ENCODE peak calls at places on chromosomes 3 and 15, in seven cellular contexts. One of them, this sample, is unnamed.

GRCh38 chr3:188362405-188362831 is 208.5 kb downstream of the LPP start:
- DNase-seq in Caco-2: no peak
- DNase-seq in HFF-Myc: peak
- DNase-seq in activated CD4-positive, alpha-beta T cell treated with anti-CD3 and anti-CD28 coated beads, Interleukin-2, amount 10 ng/mL, durations not matched to agents 7 days and 5 days: no peak
- DNase-seq in stromal cell of bone marrow: no peak
- DNase-seq in neuronal stem cell: no peak
- DNase-seq in SW480: peak
- DNase-seq in this sample: peak

GRCh38 chr3:130839815-130840214 is 54.1 kb upstream of the ATP2C1 start:
- DNase-seq in stromal cell of bone marrow: no peak
- DNase-seq in activated CD4-positive, alpha-beta T cell treated with anti-CD3 and anti-CD28 coated beads, Interleukin-2, amount 10 ng/mL, durations not matched to agents 7 days and 5 days: no peak
- DNase-seq in HFF-Myc: no peak
- DNase-seq in Caco-2: no peak
- DNase-seq in SW480: no peak
- DNase-seq in neuronal stem cell: no peak
- DNase-seq in this sample: no peak

GRCh38 chr15:22967084-22967770 is 12.9 kb downstream of the CYFIP1 start:
- DNase-seq in HFF-Myc: no peak
- DNase-seq in SW480: no peak
- DNase-seq in activated CD4-positive, alpha-beta T cell treated with anti-CD3 and anti-CD28 coated beads, Interleukin-2, amount 10 ng/mL, durations not matched to agents 7 days and 5 days: no peak
- DNase-seq in neuronal stem cell: no peak
- DNase-seq in Caco-2: no peak
- DNase-seq in stromal cell of bone marrow: no peak
- DNase-seq in this sample: no peak

GRCh38 chr15:42375252-42375651 is 16.0 kb downstream of the CAPN3 start:
- DNase-seq in activated CD4-positive, alpha-beta T cell treated with anti-CD3 and anti-CD28 coated beads, Interleukin-2, amount 10 ng/mL, durations not matched to agents 7 days and 5 days: no peak
- DNase-seq in stromal cell of bone marrow: no peak
- DNase-seq in neuronal stem cell: no peak
- DNase-seq in Caco-2: no peak
- DNase-seq in SW480: no peak
- DNase-seq in HFF-Myc: no peak
- DNase-seq in this sample: no peak

GRCh38 chr15:101579766-101580165 is 72.4 kb downstream of the TM2D3 start:
- DNase-seq in activated CD4-positive, alpha-beta T cell treated with anti-CD3 and anti-CD28 coated beads, Interleukin-2, amount 10 ng/mL, durations not matched to agents 7 days and 5 days: no peak
- DNase-seq in Caco-2: no peak
- DNase-seq in stromal cell of bone marrow: no peak
- DNase-seq in HFF-Myc: no peak
- DNase-seq in SW480: peak
- DNase-seq in neuronal stem cell: no peak
- DNase-seq in this sample: no peak

GRCh38 chr15:95086543-95087252 is 855.3 kb downstream of the MCTP2 start:
- DNase-seq in SW480: peak
- DNase-seq in Caco-2: no peak
- DNase-seq in stromal cell of bone marrow: peak
- DNase-seq in neuronal stem cell: no peak
- DNase-seq in HFF-Myc: peak
- DNase-seq in activated CD4-positive, alpha-beta T cell treated with anti-CD3 and anti-CD28 coated beads, Interleukin-2, amount 10 ng/mL, durations not matched to agents 7 days and 5 days: no peak
- DNase-seq in this sample: peak

GRCh38 chr3:186882881-186883685 is 40.6 kb downstream of the ADIPOQ start:
- DNase-seq in SW480: peak
- DNase-seq in activated CD4-positive, alpha-beta T cell treated with anti-CD3 and anti-CD28 coated beads, Interleukin-2, amount 10 ng/mL, durations not matched to agents 7 days and 5 days: no peak
- DNase-seq in HFF-Myc: peak
- DNase-seq in Caco-2: no peak
- DNase-seq in stromal cell of bone marrow: peak
- DNase-seq in neuronal stem cell: no peak
- DNase-seq in this sample: peak

GRCh38 chr15:91867581-91868026 is 14.1 kb downstream of the SLCO3A1 start:
- DNase-seq in neuronal stem cell: no peak
- DNase-seq in stromal cell of bone marrow: peak
- DNase-seq in Caco-2: no peak
- DNase-seq in HFF-Myc: no peak
- DNase-seq in SW480: peak
- DNase-seq in activated CD4-positive, alpha-beta T cell treated with anti-CD3 and anti-CD28 coated beads, Interleukin-2, amount 10 ng/mL, durations not matched to agents 7 days and 5 days: no peak
- DNase-seq in this sample: no peak

GRCh38 chr15:65412556-65412955 is 10.2 kb downstream of the IGDCC4 start:
- DNase-seq in stromal cell of bone marrow: no peak
- DNase-seq in Caco-2: no peak
- DNase-seq in SW480: no peak
- DNase-seq in neuronal stem cell: no peak
- DNase-seq in activated CD4-positive, alpha-beta T cell treated with anti-CD3 and anti-CD28 coated beads, Interleukin-2, amount 10 ng/mL, durations not matched to agents 7 days and 5 days: no peak
- DNase-seq in HFF-Myc: no peak
- DNase-seq in this sample: no peak

GRCh38 chr15:85168642-85169173 is 187.1 kb downstream of the PDE8A start:
- DNase-seq in SW480: peak
- DNase-seq in HFF-Myc: no peak
- DNase-seq in Caco-2: peak
- DNase-seq in stromal cell of bone marrow: no peak
- DNase-seq in neuronal stem cell: peak
- DNase-seq in activated CD4-positive, alpha-beta T cell treated with anti-CD3 and anti-CD28 coated beads, Interleukin-2, amount 10 ng/mL, durations not matched to agents 7 days and 5 days: peak
- DNase-seq in this sample: no peak

GRCh38 chr3:134365766-134366065 is 8.5 kb downstream of the AMOTL2 start:
- DNase-seq in neuronal stem cell: no peak
- DNase-seq in stromal cell of bone marrow: no peak
- DNase-seq in SW480: no peak
- DNase-seq in HFF-Myc: no peak
- DNase-seq in Caco-2: no peak
- DNase-seq in activated CD4-positive, alpha-beta T cell treated with anti-CD3 and anti-CD28 coated beads, Interleukin-2, amount 10 ng/mL, durations not matched to agents 7 days and 5 days: no peak
- DNase-seq in this sample: no peak

GRCh38 chr3:77186728-77187127 is 146.8 kb downstream of the ROBO2 start:
- DNase-seq in SW480: no peak
- DNase-seq in activated CD4-positive, alpha-beta T cell treated with anti-CD3 and anti-CD28 coated beads, Interleukin-2, amount 10 ng/mL, durations not matched to agents 7 days and 5 days: no peak
- DNase-seq in stromal cell of bone marrow: no peak
- DNase-seq in Caco-2: no peak
- DNase-seq in neuronal stem cell: no peak
- DNase-seq in HFF-Myc: no peak
- DNase-seq in this sample: no peak

GRCh38 chr15:42845581-42845980 is 75.0 kb downstream of the TTBK2 start:
- DNase-seq in stromal cell of bone marrow: peak
- DNase-seq in activated CD4-positive, alpha-beta T cell treated with anti-CD3 and anti-CD28 coated beads, Interleukin-2, amount 10 ng/mL, durations not matched to agents 7 days and 5 days: no peak
- DNase-seq in Caco-2: no peak
- DNase-seq in SW480: no peak
- DNase-seq in HFF-Myc: no peak
- DNase-seq in neuronal stem cell: no peak
- DNase-seq in this sample: no peak

GRCh38 chr3:162632672-162633071 is 1136.1 kb downstream of the OTOL1 start:
- DNase-seq in neuronal stem cell: no peak
- DNase-seq in HFF-Myc: no peak
- DNase-seq in SW480: no peak
- DNase-seq in stromal cell of bone marrow: peak
- DNase-seq in activated CD4-positive, alpha-beta T cell treated with anti-CD3 and anti-CD28 coated beads, Interleukin-2, amount 10 ng/mL, durations not matched to agents 7 days and 5 days: no peak
- DNase-seq in Caco-2: no peak
- DNase-seq in this sample: no peak

GRCh38 chr3:134803051-134803505 is 8.0 kb downstream of the EPHB1 start:
- DNase-seq in Caco-2: no peak
- DNase-seq in HFF-Myc: no peak
- DNase-seq in neuronal stem cell: no peak
- DNase-seq in stromal cell of bone marrow: no peak
- DNase-seq in SW480: no peak
- DNase-seq in activated CD4-positive, alpha-beta T cell treated with anti-CD3 and anti-CD28 coated beads, Interleukin-2, amount 10 ng/mL, durations not matched to agents 7 days and 5 days: peak
- DNase-seq in this sample: no peak

GRCh38 chr15:66591322-66591862 is 25.6 kb upstream of the LCTL start:
- DNase-seq in activated CD4-positive, alpha-beta T cell treated with anti-CD3 and anti-CD28 coated beads, Interleukin-2, amount 10 ng/mL, durations not matched to agents 7 days and 5 days: no peak
- DNase-seq in stromal cell of bone marrow: no peak
- DNase-seq in neuronal stem cell: no peak
- DNase-seq in HFF-Myc: no peak
- DNase-seq in SW480: no peak
- DNase-seq in Caco-2: no peak
- DNase-seq in this sample: no peak

GRCh38 chr3:73144828-73145227 is 83.4 kb downstream of the EBLN2 start:
- DNase-seq in stromal cell of bone marrow: no peak
- DNase-seq in SW480: no peak
- DNase-seq in Caco-2: no peak
- DNase-seq in activated CD4-positive, alpha-beta T cell treated with anti-CD3 and anti-CD28 coated beads, Interleukin-2, amount 10 ng/mL, durations not matched to agents 7 days and 5 days: no peak
- DNase-seq in HFF-Myc: no peak
- DNase-seq in neuronal stem cell: no peak
- DNase-seq in this sample: no peak

GRCh38 chr3:197926418-197926817 is 23.6 kb upstream of the RPL35A start:
- DNase-seq in neuronal stem cell: no peak
- DNase-seq in stromal cell of bone marrow: no peak
- DNase-seq in Caco-2: no peak
- DNase-seq in activated CD4-positive, alpha-beta T cell treated with anti-CD3 and anti-CD28 coated beads, Interleukin-2, amount 10 ng/mL, durations not matched to agents 7 days and 5 days: no peak
- DNase-seq in HFF-Myc: no peak
- DNase-seq in SW480: no peak
- DNase-seq in this sample: no peak

GRCh38 chr3:19734453-19734852 is 199.6 kb downstream of the EFHB start:
- DNase-seq in Caco-2: no peak
- DNase-seq in SW480: no peak
- DNase-seq in neuronal stem cell: no peak
- DNase-seq in activated CD4-positive, alpha-beta T cell treated with anti-CD3 and anti-CD28 coated beads, Interleukin-2, amount 10 ng/mL, durations not matched to agents 7 days and 5 days: no peak
- DNase-seq in HFF-Myc: no peak
- DNase-seq in stromal cell of bone marrow: no peak
- DNase-seq in this sample: no peak

GRCh38 chr15:101048191-101049011 is 129.2 kb downstream of the LRRK1 start:
- DNase-seq in SW480: no peak
- DNase-seq in activated CD4-positive, alpha-beta T cell treated with anti-CD3 and anti-CD28 coated beads, Interleukin-2, amount 10 ng/mL, durations not matched to agents 7 days and 5 days: peak
- DNase-seq in HFF-Myc: no peak
- DNase-seq in Caco-2: no peak
- DNase-seq in stromal cell of bone marrow: no peak
- DNase-seq in neuronal stem cell: no peak
- DNase-seq in this sample: no peak

GRCh38 chr15:61459785-61460707 is 230.9 kb upstream of the RORA start:
- DNase-seq in Caco-2: no peak
- DNase-seq in SW480: peak
- DNase-seq in stromal cell of bone marrow: peak
- DNase-seq in neuronal stem cell: no peak
- DNase-seq in activated CD4-positive, alpha-beta T cell treated with anti-CD3 and anti-CD28 coated beads, Interleukin-2, amount 10 ng/mL, durations not matched to agents 7 days and 5 days: no peak
- DNase-seq in HFF-Myc: peak
- DNase-seq in this sample: peak

GRCh38 chr3:47347217-47347801 is 33.5 kb upstream of the PTPN23 start:
- DNase-seq in HFF-Myc: no peak
- DNase-seq in SW480: peak
- DNase-seq in Caco-2: no peak
- DNase-seq in neuronal stem cell: no peak
- DNase-seq in activated CD4-positive, alpha-beta T cell treated with anti-CD3 and anti-CD28 coated beads, Interleukin-2, amount 10 ng/mL, durations not matched to agents 7 days and 5 days: no peak
- DNase-seq in stromal cell of bone marrow: peak
- DNase-seq in this sample: peak

GRCh38 chr3:197021231-197021630 is 8.4 kb downstream of the MELTF start:
- DNase-seq in SW480: no peak
- DNase-seq in neuronal stem cell: no peak
- DNase-seq in activated CD4-positive, alpha-beta T cell treated with anti-CD3 and anti-CD28 coated beads, Interleukin-2, amount 10 ng/mL, durations not matched to agents 7 days and 5 days: no peak
- DNase-seq in HFF-Myc: no peak
- DNase-seq in stromal cell of bone marrow: no peak
- DNase-seq in Caco-2: peak
- DNase-seq in this sample: no peak

GRCh38 chr15:36373549-36373948 is 205.9 kb upstream of the CDIN1 start:
- DNase-seq in stromal cell of bone marrow: no peak
- DNase-seq in HFF-Myc: no peak
- DNase-seq in SW480: no peak
- DNase-seq in Caco-2: no peak
- DNase-seq in activated CD4-positive, alpha-beta T cell treated with anti-CD3 and anti-CD28 coated beads, Interleukin-2, amount 10 ng/mL, durations not matched to agents 7 days and 5 days: no peak
- DNase-seq in neuronal stem cell: no peak
- DNase-seq in this sample: no peak

GRCh38 chr3:143157957-143158548 is 38.5 kb downstream of the CHST2 start:
- DNase-seq in HFF-Myc: no peak
- DNase-seq in Caco-2: no peak
- DNase-seq in activated CD4-positive, alpha-beta T cell treated with anti-CD3 and anti-CD28 coated beads, Interleukin-2, amount 10 ng/mL, durations not matched to agents 7 days and 5 days: no peak
- DNase-seq in neuronal stem cell: no peak
- DNase-seq in stromal cell of bone marrow: no peak
- DNase-seq in SW480: no peak
- DNase-seq in this sample: no peak

GRCh38 chr15:60844431-60845174 is 365.7 kb upstream of the ICE2 start:
- DNase-seq in Caco-2: no peak
- DNase-seq in stromal cell of bone marrow: no peak
- DNase-seq in activated CD4-positive, alpha-beta T cell treated with anti-CD3 and anti-CD28 coated beads, Interleukin-2, amount 10 ng/mL, durations not matched to agents 7 days and 5 days: peak
- DNase-seq in HFF-Myc: no peak
- DNase-seq in SW480: no peak
- DNase-seq in neuronal stem cell: no peak
- DNase-seq in this sample: no peak

GRCh38 chr3:142930510-142930909 is 33.0 kb downstream of the PAQR9 start:
- DNase-seq in Caco-2: no peak
- DNase-seq in activated CD4-positive, alpha-beta T cell treated with anti-CD3 and anti-CD28 coated beads, Interleukin-2, amount 10 ng/mL, durations not matched to agents 7 days and 5 days: no peak
- DNase-seq in stromal cell of bone marrow: no peak
- DNase-seq in SW480: no peak
- DNase-seq in HFF-Myc: no peak
- DNase-seq in neuronal stem cell: no peak
- DNase-seq in this sample: no peak

This sample was measured in GM04503.